ENCODE peak calls at places on chromosomes 13 and 19, in seven cellular contexts. M is heart left ventricle, F is kidney, V is Caco-2, U is PC-9, N is psoas muscle, R is heart right ventricle. D is an unnamed sample.

GRCh38 chr19:50820086-50820485 is 3.5 kb downstream of the KLK1 start:
- DNase-seq in V (no peak), F (no peak), N (no peak), M (no peak), U (no peak), R (no peak), D (peak)

GRCh38 chr19:30968210-30968609 is 381.0 kb downstream of the TSHZ3 start:
- DNase-seq in V (peak), U (no peak), F (no peak), N (no peak), M (no peak), R (no peak), D (no peak)

GRCh38 chr13:113800576-113800926 is 41.5 kb downstream of the TMEM255B start:
- DNase-seq in U (no peak), R (no peak), V (no peak), M (no peak), N (peak), F (peak), D (no peak)

GRCh38 chr19:10219678-10220077 is 11.5 kb downstream of the S1PR2 start:
- DNase-seq in U (peak), V (peak), M (no peak), R (no peak), F (no peak), N (no peak), D (peak)

GRCh38 chr19:38386300-38386967 is 1.4 kb downstream of the GGN start:
- DNase-seq in R (no peak), M (no peak), V (no peak), F (peak), N (peak), U (no peak), D (no peak)

GRCh38 chr19:5719274-5719960 is 529 bp downstream of the LONP1 start:
- DNase-seq in F (peak), N (no peak), U (no peak), R (no peak), V (peak), M (no peak), D (peak)

GRCh38 chr19:4197625-4198466 is 15.4 kb downstream of the ANKRD24 start:
- DNase-seq in R (no peak), M (no peak), U (no peak), F (no peak), V (peak), N (no peak), D (no peak)

GRCh38 chr13:43804461-43805070 is 17.8 kb upstream of the ENOX1 start:
- DNase-seq in F (no peak), V (peak), M (no peak), N (no peak), R (no peak), U (peak), D (peak)

GRCh38 chr13:26420282-26420960 is 137.1 kb upstream of the WASF3 start:
- DNase-seq in R (no peak), F (no peak), M (no peak), V (no peak), U (no peak), N (no peak), D (no peak)

GRCh38 chr19:40689339-40690049 is 957 bp downstream of the NUMBL start:
- DNase-seq in M (peak), R (peak), U (no peak), F (no peak), N (peak), V (no peak), D (no peak)

GRCh38 chr13:81540777-81541176 is 1199.9 kb upstream of the SPRY2 start:
- DNase-seq in V (no peak), F (no peak), R (no peak), M (no peak), N (no peak), U (no peak), D (no peak)

GRCh38 chr13:44967656-44968451 is 21.4 kb downstream of the NUFIP1 start:
- DNase-seq in V (no peak), U (peak), F (no peak), M (no peak), R (no peak), N (no peak), D (no peak)

GRCh38 chr13:44974056-44974798 is 15.0 kb downstream of the NUFIP1 start:
- DNase-seq in N (no peak), U (no peak), R (no peak), F (no peak), V (no peak), M (peak), D (peak)

GRCh38 chr13:44972956-44973581 is 16.2 kb downstream of the NUFIP1 start:
- DNase-seq in F (no peak), U (no peak), R (no peak), M (no peak), N (no peak), V (peak), D (no peak)

GRCh38 chr13:44971656-44972595 is 17.3 kb downstream of the NUFIP1 start:
- DNase-seq in R (no peak), M (no peak), F (no peak), V (no peak), U (no peak), N (no peak), D (peak)

DNA sequence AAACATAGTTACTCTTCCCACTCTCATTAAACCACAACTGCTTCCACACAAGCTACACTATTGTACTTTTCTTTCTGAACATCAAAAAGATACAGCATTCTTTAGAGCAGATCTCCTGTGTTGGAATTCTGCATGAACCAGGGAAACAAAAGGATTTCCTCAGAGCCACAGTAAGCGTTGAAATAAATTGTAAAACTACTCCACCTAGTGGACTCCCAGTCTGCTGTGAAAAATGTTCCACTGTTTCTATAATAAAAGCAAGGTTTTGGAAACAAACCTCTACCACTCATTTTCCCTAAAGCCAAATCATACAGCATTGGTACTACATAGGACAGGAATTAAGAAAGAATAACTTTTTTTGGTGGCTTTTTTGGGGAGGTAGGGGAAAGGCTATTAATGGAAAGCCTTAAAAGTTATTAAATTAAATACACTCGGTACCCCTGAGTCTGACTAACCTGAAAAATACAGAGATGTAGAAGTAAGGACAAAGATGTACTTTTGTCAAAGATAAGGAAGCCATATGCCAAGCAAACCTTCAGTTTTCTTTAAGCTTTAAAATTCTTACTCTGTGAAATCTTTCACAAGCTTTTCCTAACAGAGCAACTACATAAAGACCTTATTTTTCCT is 19.3 kb downstream of the NUFIP1 start:
- DNase-seq in R (no peak), V (peak), U (peak), M (no peak), F (no peak), N (no peak), D (peak)
- TF ChIP-seq CTCF in R (peak), V (peak), U (peak), M (peak), F (peak), N (peak), D (peak)

DNA sequence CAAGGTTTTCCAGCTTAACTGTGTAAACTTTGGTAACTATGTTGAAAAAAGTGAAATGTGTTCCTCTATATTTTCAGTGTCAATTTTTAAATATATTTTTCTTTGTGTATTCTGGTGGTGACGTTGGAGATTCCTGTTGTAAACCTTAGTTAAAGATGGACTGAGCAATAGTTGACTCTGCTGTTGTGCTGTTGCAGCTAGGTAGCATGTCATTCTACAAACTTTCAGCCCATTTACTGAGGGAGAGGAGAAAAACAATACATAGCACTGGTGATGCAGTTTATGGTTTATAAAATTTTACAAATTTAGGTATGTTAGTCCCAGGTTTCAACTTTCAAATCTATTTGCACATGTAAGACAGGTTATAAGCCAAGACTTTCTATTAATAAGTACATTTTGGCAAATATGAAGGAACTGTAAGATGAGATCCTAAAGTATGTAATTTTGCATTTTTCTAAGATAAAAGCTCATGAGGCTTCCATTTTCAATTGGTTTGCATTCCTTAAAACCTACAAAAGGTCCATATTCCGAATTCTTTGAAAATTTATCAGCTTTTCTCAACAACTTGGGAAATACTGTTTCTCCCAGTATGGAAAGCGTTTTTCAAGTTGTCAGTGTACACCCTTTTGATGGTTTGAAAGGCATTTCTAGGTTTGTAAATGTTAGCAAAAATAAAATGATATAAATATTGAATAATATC is 1.5 kb downstream of the NDFIP2 start:
- DNase-seq in F (no peak), V (no peak), U (no peak), R (no peak), M (no peak), N (no peak), D (no peak)
- H3K4me3 ChIP-seq in F (peak), V (peak), U (peak), R (peak), M (peak), N (peak), D (peak)

DNA sequence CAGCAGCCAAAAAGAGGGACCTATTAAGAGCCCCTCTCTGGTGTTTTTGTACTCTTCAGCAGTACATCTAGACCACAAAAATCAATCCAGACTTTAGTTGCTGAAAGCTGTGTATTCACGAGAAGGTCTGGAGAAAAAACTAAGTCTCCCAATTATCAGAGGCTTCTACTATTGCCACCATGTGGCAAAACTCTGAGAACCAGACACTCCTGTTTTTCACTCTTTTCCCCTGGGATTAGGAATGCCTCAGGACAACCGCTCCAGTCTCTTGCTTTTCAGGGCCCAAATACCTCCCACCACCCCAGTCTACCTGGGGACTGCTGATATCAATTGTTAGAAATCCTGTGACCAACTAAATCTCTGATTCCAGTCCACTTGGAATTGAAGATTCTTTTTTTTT is 30.1 kb upstream of the OBI1 start:
- DNase-seq in V (peak), F (no peak), M (no peak), R (no peak), N (no peak), U (no peak), D (no peak)
- TF ChIP-seq CTCF in V (no peak), F (peak), M (no peak), R (peak), N (peak), U (no peak), D (no peak)

DNA sequence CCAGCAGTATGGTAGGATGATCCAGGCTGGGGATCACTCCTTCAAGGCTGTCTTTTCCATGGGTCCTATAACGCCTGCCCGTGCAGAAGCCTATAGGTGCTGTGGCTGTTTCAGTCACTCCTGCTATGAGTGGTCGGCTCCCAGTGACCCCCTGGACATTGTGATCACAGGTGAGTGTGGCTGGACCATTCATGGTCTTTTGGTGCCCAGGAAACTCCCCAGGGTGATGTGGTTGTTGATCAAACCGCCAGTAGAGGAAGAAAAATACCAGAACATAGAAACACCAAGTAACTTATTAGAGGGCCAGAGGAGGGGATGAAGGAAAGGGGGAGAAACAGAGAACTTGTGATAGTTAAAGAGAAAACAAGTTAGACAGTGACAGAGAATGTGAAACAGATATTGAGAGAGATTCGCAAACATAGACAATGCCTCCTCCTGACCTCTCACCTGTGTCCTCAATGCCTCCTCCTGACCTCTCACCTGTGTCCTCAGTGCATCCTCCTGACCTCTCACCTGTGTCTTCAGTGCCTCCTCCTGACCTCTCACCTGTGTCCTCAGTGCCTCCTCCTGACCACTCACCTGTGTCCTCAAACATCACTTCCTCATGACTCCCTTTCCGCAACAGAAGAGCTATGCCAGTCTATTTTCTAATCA is 19.4 kb downstream of the LAIR2 start:
- DNase-seq in M (no peak), N (no peak), F (no peak), V (no peak), U (peak), R (no peak), D (peak)
- H3K4me3 ChIP-seq in M (no peak), N (no peak), F (no peak), V (no peak), U (no peak), R (no peak), D (peak)

GRCh38 chr19:16821081-16821480 is 8.1 kb upstream of the SIN3B start:
- DNase-seq in M (no peak), F (no peak), U (peak), R (no peak), N (no peak), V (no peak), D (no peak)
- TF ChIP-seq CTCF in M (no peak), F (no peak), U (no peak), R (no peak), N (no peak), V (no peak), D (no peak)

D was measured in GM12865.